ENCODE peak calls at places on chromosomes 3 and 15, in six cellular contexts. N is lung, I is AG04450, Q is epithelial cell of esophagus, W is heart left ventricle, S is IMR-90. F is an unnamed sample.

GRCh38 chr3:44468572-44469520 is 8.6 kb downstream of the ZNF445 start:
- DNase-seq in W (no peak), N (no peak), I (no peak), Q (peak), S (peak), F (peak)

GRCh38 chr3:130093741-130094391 is 12.2 kb downstream of the ALG1L2 start:
- DNase-seq in S (no peak), Q (no peak), N (no peak), I (no peak), W (no peak), F (no peak)

GRCh38 chr3:59017617-59017984 is 32.2 kb downstream of the CFAP20DC start:
- DNase-seq in N (no peak), W (no peak), Q (no peak), I (no peak), S (no peak), F (no peak)

GRCh38 chr3:70531838-70532489 is 219.5 kb upstream of the MDFIC2 start:
- DNase-seq in N (no peak), S (no peak), I (no peak), W (no peak), Q (no peak), F (no peak)

GRCh38 chr3:157335677-157336076 is 101.0 kb upstream of the PTX3 start:
- DNase-seq in I (peak), Q (peak), S (peak), N (no peak), W (no peak), F (peak)

GRCh38 chr3:139794469-139795265 is 116.9 kb upstream of the NMNAT3 start:
- DNase-seq in W (no peak), Q (peak), N (no peak), S (no peak), I (no peak), F (no peak)

GRCh38 chr15:90956551-90957104 is 1.9 kb downstream of the RCCD1 start:
- DNase-seq in S (peak), W (peak), N (peak), Q (peak), I (peak), F (peak)

GRCh38 chr15:66885281-66885915 is 180.0 kb upstream of the SMAD3 start:
- DNase-seq in Q (no peak), S (no peak), N (no peak), I (no peak), W (no peak), F (no peak)

GRCh38 chr15:55633731-55634130 is 45.6 kb upstream of the PYGO1 start:
- DNase-seq in N (no peak), W (no peak), I (no peak), Q (no peak), S (peak), F (no peak)

GRCh38 chr3:8767667-8768363 is 1.6 kb downstream of the OXTR start:
- DNase-seq in W (no peak), Q (peak), S (no peak), N (no peak), I (no peak), F (no peak)

GRCh38 chr3:71063768-71064287 is 519.7 kb downstream of the FOXP1 start:
- DNase-seq in N (peak), S (peak), Q (peak), W (peak), I (no peak), F (no peak)

GRCh38 chr3:64276131-64276530 is 50.9 kb upstream of the PRICKLE2 start:
- DNase-seq in I (no peak), N (no peak), W (no peak), S (no peak), Q (peak), F (no peak)

GRCh38 chr3:11643212-11644087 is at the start of gene VGLL4:
- DNase-seq in I (peak), W (peak), Q (peak), S (peak), N (peak), F (peak)
- TF ChIP-seq CTCF in I (peak), W (no peak), Q (no peak), S (peak), N (no peak), F (peak)

GRCh38 chr3:174620855-174621457 is 238.2 kb upstream of the NAALADL2 start:
- DNase-seq in N (no peak), W (no peak), S (no peak), I (no peak), Q (no peak), F (no peak)

GRCh38 chr3:174618368-174618767 is 240.8 kb upstream of the NAALADL2 start:
- DNase-seq in Q (no peak), N (no peak), W (no peak), I (no peak), S (no peak), F (no peak)

GRCh38 chr3:174619244-174619643 is 239.9 kb upstream of the NAALADL2 start:
- DNase-seq in W (no peak), S (no peak), N (no peak), I (no peak), Q (no peak), F (no peak)

GRCh38 chr3:174620138-174620537 is 239.0 kb upstream of the NAALADL2 start:
- DNase-seq in Q (peak), W (no peak), N (no peak), I (no peak), S (no peak), F (peak)
- TF ChIP-seq CTCF in Q (peak), W (peak), N (no peak), I (peak), S (peak), F (peak)

DNA sequence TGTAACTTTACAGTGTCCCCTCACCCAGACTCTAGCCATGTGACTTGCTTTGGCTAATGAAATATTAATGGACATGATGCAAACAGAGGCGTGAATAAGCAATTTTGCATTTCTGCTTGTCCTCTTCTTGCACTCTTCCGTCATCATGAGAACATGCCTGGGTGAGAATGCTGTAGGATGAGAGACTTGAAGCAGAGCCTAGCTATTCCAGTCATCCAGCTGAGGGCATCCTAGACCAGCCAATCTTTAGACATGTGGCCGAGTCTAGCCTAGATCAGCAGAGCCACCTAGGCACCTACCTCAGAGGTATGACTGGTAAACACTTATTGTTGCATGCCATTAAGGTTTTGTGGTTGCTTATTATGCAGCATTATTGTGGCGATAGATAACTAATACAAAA is 450.5 kb upstream of the AZI2 start:
- DNase-seq in N (no peak), I (no peak), W (no peak), S (peak), Q (peak), F (no peak)
- TF ChIP-seq CTCF in N (no peak), I (no peak), W (peak), S (peak), Q (peak), F (no peak)

DNA sequence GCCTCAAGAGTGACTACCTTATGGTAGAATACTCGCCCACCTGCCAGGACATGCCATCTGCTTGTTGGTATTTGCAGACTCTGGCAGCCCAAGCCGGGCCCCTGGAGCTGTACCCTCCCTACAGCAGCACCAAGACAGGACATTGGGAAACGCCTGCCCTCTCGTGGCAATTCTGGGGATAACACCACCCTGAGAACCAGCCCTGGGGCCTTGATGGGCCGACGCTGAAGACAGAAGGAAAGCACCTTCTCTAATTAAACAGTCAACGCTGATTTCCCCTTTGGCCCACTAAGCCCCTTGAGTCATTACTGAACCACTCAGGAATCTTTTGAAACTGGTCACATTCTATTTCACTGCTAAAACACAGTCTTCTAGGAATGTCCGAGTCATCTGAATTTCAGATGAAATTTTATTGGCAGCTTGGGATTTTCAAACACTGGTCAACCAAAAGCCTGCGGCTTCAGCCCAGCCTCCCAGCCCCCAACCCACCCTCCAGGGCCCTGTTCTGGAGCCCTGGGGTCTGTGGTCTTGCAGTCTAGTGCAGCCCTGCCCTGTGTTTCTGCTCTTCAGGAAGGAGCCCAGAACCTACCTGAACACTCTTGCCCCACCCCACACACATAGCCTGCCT is 91.3 kb downstream of the TMEM266 start:
- DNase-seq in S (peak), Q (peak), I (peak), W (peak), N (peak), F (peak)
- TF ChIP-seq CTCF in S (peak), Q (peak), I (peak), W (peak), N (peak), F (peak)

GRCh38 chr3:169239756-169240155 is 423.8 kb downstream of the MECOM start:
- DNase-seq in W (no peak), I (no peak), Q (no peak), S (no peak), N (no peak), F (no peak)
- TF ChIP-seq CTCF in W (no peak), I (no peak), Q (no peak), S (no peak), N (no peak), F (no peak)

F was measured in astrocyte of the spinal cord.